ENCODE peak calls at places on chromosomes 1 and 21, in ten cellular contexts. I is neural progenitor cell, V is psoas muscle, Y is transverse colon, S is Caco-2, K is vagina, D is gastrocnemius medialis, X is Peyer's patch, N is ovary, M is kidney. J is an unnamed sample. For H3K9me3 and H3K4me1, the result is how much of the 10 kb centered on the place peaks cover.

GRCh38 chr1:243792401-243792800 is 57.6 kb downstream of the AKT3 start:
- DNase-seq in N (no peak), K (no peak), X (no peak), M (no peak), D (no peak), V (no peak), S (no peak), Y (no peak), I (no peak), J (no peak)

GRCh38 chr1:38728176-38728908 is 131.2 kb downstream of the RRAGC start:
- DNase-seq in S (no peak), Y (peak), V (peak), D (no peak), X (no peak), K (no peak), I (peak), N (peak), M (peak), J (no peak)

GRCh38 chr21:31991356-31992331 is 118.8 kb downstream of the HUNK start:
- DNase-seq in V (no peak), Y (no peak), K (no peak), M (no peak), D (no peak), N (no peak), X (no peak), S (no peak), I (peak), J (no peak)

GRCh38 chr1:2046953-2047748 is 3.1 kb upstream of the PRKCZ start:
- DNase-seq in V (no peak), N (no peak), K (no peak), M (no peak), S (peak), D (no peak), X (peak), I (peak), Y (peak), J (no peak)

GRCh38 chr1:15649937-15650336 is 32.7 kb downstream of the DDI2 start:
- DNase-seq in X (no peak), I (no peak), V (no peak), Y (no peak), N (no peak), S (no peak), M (no peak), K (no peak), D (no peak), J (no peak)

GRCh38 chr1:159054427-159054826 is 22.1 kb downstream of the AIM2 start:
- DNase-seq in M (no peak), V (no peak), X (no peak), D (no peak), S (no peak), I (no peak), N (no peak), K (no peak), Y (no peak), J (no peak)

GRCh38 chr1:25895365-25895990 is 10.7 kb downstream of the STMN1 start:
- DNase-seq in K (no peak), N (peak), V (peak), I (peak), X (peak), M (peak), Y (peak), D (peak), S (peak), J (peak)

GRCh38 chr21:46120301-46121285 is 22.7 kb downstream of the COL6A2 start:
- DNase-seq in X (no peak), N (peak), Y (no peak), S (peak), I (no peak), M (peak), D (no peak), V (peak), K (no peak), J (peak)

GRCh38 chr1:16018749-16019515 is 1.1 kb upstream of the HSPB7 start:
- DNase-seq in V (peak), K (no peak), X (no peak), D (peak), N (peak), Y (no peak), M (no peak), S (no peak), I (no peak), J (no peak)

GRCh38 chr1:165851034-165851658 is 23.7 kb downstream of the UCK2 start:
- DNase-seq in X (no peak), M (no peak), N (no peak), Y (no peak), K (no peak), D (no peak), S (no peak), I (no peak), V (no peak), J (no peak)

GRCh38 chr21:29943885-29944284 is 4.1 kb upstream of the GRIK1 start:
- DNase-seq in D (no peak), S (no peak), M (no peak), V (no peak), I (peak), Y (no peak), X (no peak), K (no peak), N (no peak), J (no peak)

GRCh38 chr1:80384037-80384830 is 1377.7 kb upstream of the ADGRL4 start:
- DNase-seq in S (no peak), I (no peak), Y (no peak), M (no peak), K (no peak), N (no peak), V (no peak), X (no peak), D (no peak), J (no peak)

GRCh38 chr1:14869197-14869596 is 270.7 kb downstream of the KAZN start:
- DNase-seq in N (no peak), K (no peak), I (no peak), X (no peak), Y (no peak), M (no peak), S (no peak), D (no peak), V (no peak), J (no peak)

GRCh38 chr1:12603224-12603623 is 14.8 kb downstream of the DHRS3 start:
- DNase-seq in Y (no peak), D (no peak), V (no peak), X (no peak), N (no peak), S (no peak), I (no peak), K (no peak), M (no peak), J (no peak)

GRCh38 chr1:160672118-160672517 is 25.3 kb upstream of the SLAMF1 start:
- DNase-seq in X (no peak), N (no peak), Y (no peak), I (no peak), V (no peak), D (no peak), M (no peak), K (no peak), S (no peak), J (no peak)

GRCh38 chr1:229953736-229954326 is 113.2 kb upstream of the GALNT2 start:
- DNase-seq in M (no peak), D (no peak), X (no peak), V (no peak), Y (no peak), S (no peak), I (no peak), K (no peak), N (no peak), J (no peak)

DNA sequence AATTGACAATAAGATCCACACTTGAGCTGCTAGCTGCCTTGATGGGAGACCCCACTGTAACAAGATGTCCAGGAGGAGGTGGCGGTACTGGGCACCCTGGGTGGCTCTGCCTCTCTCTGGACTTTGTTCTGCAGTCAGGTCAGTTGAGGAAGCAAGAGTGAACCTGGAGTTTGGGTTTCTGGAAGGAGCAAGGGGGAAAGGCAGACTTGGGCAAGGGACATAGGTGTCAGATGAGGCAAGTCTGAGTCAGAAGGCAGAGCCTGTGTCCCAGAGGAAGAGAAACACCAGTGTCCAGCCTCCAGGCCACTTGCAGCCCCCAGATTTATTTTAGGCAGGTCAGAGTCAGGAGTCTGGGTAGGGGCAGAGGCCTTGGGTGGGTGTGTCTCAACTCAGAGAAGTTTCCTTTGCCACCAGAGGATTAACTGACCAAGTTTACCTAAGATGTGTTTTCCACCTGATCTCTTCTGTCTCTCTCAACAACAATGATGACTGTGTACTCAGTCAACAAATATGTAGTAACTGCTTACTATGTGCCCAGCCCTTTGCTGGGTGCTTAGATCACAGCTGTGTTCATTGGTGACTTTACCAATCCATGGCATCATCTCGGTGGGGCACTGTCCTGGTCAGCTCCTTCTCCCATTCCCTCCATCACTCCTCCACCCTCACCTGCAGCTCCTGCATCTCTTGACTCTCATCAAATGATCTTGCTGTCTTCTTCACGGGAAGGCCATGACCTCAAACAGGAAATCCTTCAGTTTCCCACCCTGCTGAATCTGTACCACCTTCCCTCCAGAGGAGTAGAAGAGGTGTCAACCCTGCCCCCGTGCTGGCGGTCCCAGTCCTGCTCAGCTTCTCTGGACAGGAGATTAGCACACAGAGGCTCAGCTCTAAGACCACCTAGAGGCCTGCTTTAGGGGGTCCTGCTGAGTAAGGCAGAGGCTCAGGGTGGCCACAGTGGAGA is 36.6 kb downstream of the ELF3 start:
- DNase-seq in K (no peak), D (no peak), X (peak), M (no peak), S (no peak), V (no peak), Y (peak), I (no peak), N (no peak), J (no peak)
- H3K9me3 ChIP-seq in K (under half), D (under half), X (under half), M (under half), S (under half), V (under half), Y (under half), I (under half), N (under half), J (under half)

GRCh38 chr1:35663434-35663833 is 22.1 kb upstream of the PSMB2 start:
- DNase-seq in N (no peak), D (no peak), I (no peak), S (no peak), M (no peak), K (no peak), V (no peak), X (no peak), Y (no peak), J (no peak)
- H3K4me1 ChIP-seq in N (under half), D (under half), I (under half), S (under half), M (under half), K (under half), V (under half), X (under half), Y (under half), J (under half)

GRCh38 chr1:110047463-110047862 is 13.0 kb downstream of the STRIP1 start:
- DNase-seq in Y (no peak), K (no peak), S (no peak), I (no peak), V (no peak), N (no peak), M (no peak), D (no peak), X (no peak), J (no peak)
- TF ChIP-seq CTCF in Y (no peak), K (no peak), S (no peak), I (no peak), V (no peak), N (no peak), M (no peak), D (no peak), X (no peak), J (no peak)

GRCh38 chr21:24870633-24871032 is 736.6 kb downstream of the MRPL39 start:
- DNase-seq in S (no peak), I (no peak), Y (no peak), M (no peak), K (no peak), N (no peak), D (no peak), V (no peak), X (no peak), J (no peak)
- H3K9me3 ChIP-seq in S (under half), I (under half), Y (under half), M (under half), K (under half), N (under half), D (under half), V (under half), X (under half), J (under half)

GRCh38 chr1:162943627-162944026 is 82.7 kb upstream of the CCDC190 start:
- DNase-seq in D (peak), K (no peak), M (no peak), N (no peak), X (no peak), Y (no peak), I (no peak), V (no peak), S (no peak), J (no peak)

GRCh38 chr1:162937721-162938395 is 76.9 kb upstream of the CCDC190 start:
- DNase-seq in S (no peak), D (no peak), I (no peak), M (no peak), X (no peak), Y (no peak), N (no peak), V (no peak), K (no peak), J (no peak)

GRCh38 chr1:162939035-162939434 is 78.1 kb upstream of the CCDC190 start:
- DNase-seq in M (no peak), D (no peak), S (no peak), K (no peak), N (no peak), Y (no peak), X (no peak), V (no peak), I (no peak), J (no peak)

GRCh38 chr1:162942903-162943567 is 82.1 kb upstream of the CCDC190 start:
- DNase-seq in S (no peak), K (no peak), M (no peak), Y (no peak), I (no peak), V (peak), X (no peak), N (no peak), D (peak), J (no peak)

GRCh38 chr1:162941024-162941423 is 80.0 kb upstream of the CCDC190 start:
- DNase-seq in Y (no peak), I (no peak), N (no peak), M (no peak), S (no peak), X (no peak), K (no peak), D (no peak), V (no peak), J (no peak)
- H3K4me1 ChIP-seq in Y (under half), I (under half), N (under half), M (under half), S (under half), X (under half), K (under half), D (under half), V (under half), J (under half)

DNA sequence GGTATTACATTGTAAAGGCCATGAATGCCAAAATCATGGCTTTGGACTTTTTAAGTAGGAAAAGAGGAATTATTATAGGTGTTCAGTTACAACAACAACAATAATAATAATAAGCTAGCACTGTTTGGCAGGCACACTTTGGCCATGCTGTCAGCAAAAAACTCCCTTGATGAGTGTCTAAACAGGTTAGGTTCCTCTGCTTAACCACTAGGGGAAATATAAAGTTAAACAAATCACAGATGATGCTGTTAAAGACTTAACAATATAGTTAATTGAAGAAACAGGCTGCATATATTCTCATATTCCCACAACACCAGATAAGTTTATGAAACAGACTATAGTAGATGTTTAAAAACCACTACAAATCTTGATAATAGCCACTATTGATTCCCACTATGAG is 46.4 kb downstream of the RGS21 start:
- DNase-seq in K (no peak), Y (no peak), I (no peak), M (no peak), X (no peak), V (no peak), N (no peak), D (no peak), S (no peak), J (no peak)
- TF ChIP-seq CTCF in K (no peak), Y (no peak), I (peak), M (no peak), X (no peak), V (no peak), N (no peak), D (no peak), S (peak), J (no peak)

GRCh38 chr1:34792424-34792823 is 375 bp upstream of the GJA4 start:
- DNase-seq in S (no peak), I (no peak), V (no peak), Y (no peak), K (no peak), M (no peak), X (no peak), D (no peak), N (no peak), J (no peak)
- H3K9me3 ChIP-seq in S (under half), I (under half), V (under half), Y (under half), K (under half), M (under half), X (under half), D (under half), N (under half), J (under half)

GRCh38 chr1:201456499-201457309 is 12.3 kb downstream of the PHLDA3 start:
- DNase-seq in N (no peak), S (no peak), K (no peak), V (peak), X (peak), M (peak), D (peak), I (peak), Y (peak), J (peak)
- H3K4me1 ChIP-seq in N (under half), S (under half), K (half or more), V (half or more), X (under half), M (under half), D (under half), I (under half), Y (under half), J (under half)

J was measured in spleen.